ENCODE peak calls at places on chromosomes 3 and 15, in four cellular contexts. One of them, this sample, is unnamed.

GRCh38 chr15:27757050-27757449 is 342.1 kb downstream of the OCA2 start:
- DNase-seq in fibroblast of lung: peak; percentile 18
- DNase-seq in epithelial cell of esophagus: peak; percentile 15
- DNase-seq in thyroid gland: no peak
- DNase-seq in this sample: no peak

GRCh38 chr3:125062904-125063618 is 7.3 kb upstream of the HEG1 start:
- DNase-seq in fibroblast of lung: peak; percentile 99
- DNase-seq in epithelial cell of esophagus: peak; percentile 89
- DNase-seq in thyroid gland: peak; percentile 72
- DNase-seq in this sample: peak; percentile 97

GRCh38 chr3:179606534-179607085 is 2.0 kb downstream of the NDUFB5 start:
- DNase-seq in fibroblast of lung: no peak
- DNase-seq in epithelial cell of esophagus: no peak
- DNase-seq in thyroid gland: no peak
- DNase-seq in this sample: peak; percentile 5

GRCh38 chr15:64209680-64210334 is 47.0 kb upstream of the PPIB start:
- DNase-seq in fibroblast of lung: peak; percentile 42
- DNase-seq in epithelial cell of esophagus: peak; percentile 36
- DNase-seq in thyroid gland: no peak
- DNase-seq in this sample: peak; percentile 66

GRCh38 chr3:120489421-120489820 is 38.6 kb upstream of the FSTL1 start:
- DNase-seq in fibroblast of lung: no peak
- DNase-seq in epithelial cell of esophagus: no peak
- DNase-seq in thyroid gland: no peak
- DNase-seq in this sample: no peak

GRCh38 chr3:127424766-127425504 is 137.1 kb upstream of the PRR20G start:
- DNase-seq in fibroblast of lung: no peak
- DNase-seq in epithelial cell of esophagus: no peak
- DNase-seq in thyroid gland: no peak
- DNase-seq in this sample: no peak

GRCh38 chr3:52245322-52246263 is at the start of gene PPM1M:
- DNase-seq in fibroblast of lung: peak; percentile 48
- DNase-seq in epithelial cell of esophagus: peak; percentile 55
- DNase-seq in thyroid gland: peak; percentile 54
- DNase-seq in this sample: peak; percentile 48

GRCh38 chr15:67708500-67708899 is 116.8 kb upstream of the SKOR1 start:
- DNase-seq in fibroblast of lung: no peak
- DNase-seq in epithelial cell of esophagus: no peak
- DNase-seq in thyroid gland: no peak
- DNase-seq in this sample: no peak

GRCh38 chr3:150762662-150763121 is 277 bp downstream of the SIAH2 start:
- DNase-seq in fibroblast of lung: no peak
- DNase-seq in epithelial cell of esophagus: no peak
- DNase-seq in thyroid gland: no peak
- DNase-seq in this sample: no peak

GRCh38 chr3:133476971-133477375 is 77.1 kb downstream of the BFSP2 start:
- DNase-seq in fibroblast of lung: no peak
- DNase-seq in epithelial cell of esophagus: no peak
- DNase-seq in thyroid gland: no peak
- DNase-seq in this sample: no peak

GRCh38 chr3:193737191-193737751 is 144.3 kb downstream of the OPA1 start:
- DNase-seq in fibroblast of lung: no peak
- DNase-seq in epithelial cell of esophagus: no peak
- DNase-seq in thyroid gland: no peak
- DNase-seq in this sample: no peak

GRCh38 chr3:154559623-154560022 is 129.6 kb upstream of the GPR149 start:
- DNase-seq in fibroblast of lung: no peak
- DNase-seq in epithelial cell of esophagus: no peak
- DNase-seq in thyroid gland: no peak
- DNase-seq in this sample: no peak

GRCh38 chr3:55089211-55089610 is 161.4 kb upstream of the LRTM1 start:
- DNase-seq in fibroblast of lung: peak; percentile 71
- DNase-seq in epithelial cell of esophagus: no peak
- DNase-seq in thyroid gland: no peak
- DNase-seq in this sample: peak; percentile 26

GRCh38 chr15:74821091-74821789 is 5.2 kb upstream of the CPLX3 start:
- DNase-seq in fibroblast of lung: no peak
- DNase-seq in epithelial cell of esophagus: peak; percentile 70
- DNase-seq in thyroid gland: no peak
- DNase-seq in this sample: no peak

GRCh38 chr3:147297756-147298155 is 108.6 kb downstream of the ZIC4 start:
- DNase-seq in fibroblast of lung: peak; percentile 5
- DNase-seq in epithelial cell of esophagus: no peak
- DNase-seq in thyroid gland: no peak
- DNase-seq in this sample: no peak

GRCh38 chr15:58247803-58248503 is 109.8 kb downstream of the AQP9 start:
- DNase-seq in fibroblast of lung: no peak
- DNase-seq in epithelial cell of esophagus: no peak
- DNase-seq in thyroid gland: no peak
- DNase-seq in this sample: no peak

GRCh38 chr3:38655708-38656300 is 6.3 kb upstream of the SCN5A start:
- DNase-seq in fibroblast of lung: peak; percentile 34
- DNase-seq in epithelial cell of esophagus: peak; percentile 62
- DNase-seq in thyroid gland: peak; percentile 11
- DNase-seq in this sample: peak; percentile 48

GRCh38 chr3:196611761-196612483 is 27.6 kb upstream of the NRROS start:
- DNase-seq in fibroblast of lung: no peak
- DNase-seq in epithelial cell of esophagus: no peak
- DNase-seq in thyroid gland: no peak
- DNase-seq in this sample: no peak

GRCh38 chr15:95850837-95851236 is 479.7 kb upstream of the NR2F2 start:
- DNase-seq in fibroblast of lung: no peak
- DNase-seq in epithelial cell of esophagus: no peak
- DNase-seq in thyroid gland: no peak
- DNase-seq in this sample: no peak

GRCh38 chr15:77012868-77013267 is 17.9 kb downstream of the PSTPIP1 start:
- DNase-seq in fibroblast of lung: no peak
- DNase-seq in epithelial cell of esophagus: no peak
- DNase-seq in thyroid gland: no peak
- DNase-seq in this sample: no peak

GRCh38 chr15:63198315-63198714 is 8.9 kb downstream of the RAB8B start:
- DNase-seq in fibroblast of lung: no peak
- DNase-seq in epithelial cell of esophagus: no peak
- DNase-seq in thyroid gland: no peak
- DNase-seq in this sample: peak; percentile 97

GRCh38 chr15:31434418-31435255 is 108.0 kb downstream of the KLF13 start:
- DNase-seq in fibroblast of lung: peak; percentile 90
- DNase-seq in epithelial cell of esophagus: peak; percentile 89
- DNase-seq in thyroid gland: peak; percentile 42
- DNase-seq in this sample: peak; percentile 88
- H3K4me3 ChIP-seq in fibroblast of lung: peak overlapping the region; percentile 35
- H3K4me3 ChIP-seq in epithelial cell of esophagus: no peak overlapping the region
- H3K4me3 ChIP-seq in thyroid gland: no peak overlapping the region
- H3K4me3 ChIP-seq in this sample: no peak overlapping the region

DNA sequence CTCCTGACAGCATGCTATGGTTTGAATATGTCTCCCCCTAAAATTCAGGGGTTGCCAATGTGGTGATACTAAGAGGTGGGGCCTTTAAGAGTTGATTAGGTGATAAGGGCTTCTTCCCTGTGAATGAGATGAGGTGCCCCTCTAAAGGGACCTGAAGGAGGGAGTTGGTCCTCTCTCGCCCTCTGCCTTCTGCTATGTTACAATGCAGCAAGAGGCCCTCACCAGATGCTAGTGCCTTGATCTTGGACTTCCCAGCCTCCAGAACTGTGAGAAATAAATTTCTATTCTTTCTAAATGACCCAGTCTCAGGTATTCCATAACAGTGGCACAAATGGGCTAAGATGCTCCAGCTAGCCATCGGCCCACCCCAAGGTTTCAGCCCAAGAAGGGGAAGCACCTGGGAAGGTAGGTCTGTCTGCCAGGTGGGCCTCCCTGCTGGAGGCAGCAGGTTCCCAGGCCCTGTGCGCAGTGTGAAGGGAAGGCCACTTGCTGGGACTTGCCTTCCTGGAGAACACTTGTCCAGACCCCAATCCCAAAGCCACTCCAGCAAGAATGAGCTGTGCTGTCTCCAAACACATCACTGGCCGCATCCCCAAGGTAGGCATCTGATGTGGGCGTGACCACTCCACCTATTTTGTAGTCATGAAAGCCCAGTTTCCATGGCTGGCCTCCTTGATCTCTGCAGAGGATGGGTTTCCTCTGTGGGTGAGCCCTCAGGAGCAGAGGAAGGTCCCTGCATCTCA is 9.0 kb downstream of the TGM4 start:
- DNase-seq in fibroblast of lung: no peak
- DNase-seq in epithelial cell of esophagus: peak; percentile 80
- DNase-seq in thyroid gland: no peak
- DNase-seq in this sample: no peak
- TF ChIP-seq CTCF in fibroblast of lung: no peak
- TF ChIP-seq CTCF in epithelial cell of esophagus: no peak
- TF ChIP-seq CTCF in thyroid gland: no peak
- TF ChIP-seq CTCF in this sample: no peak

DNA sequence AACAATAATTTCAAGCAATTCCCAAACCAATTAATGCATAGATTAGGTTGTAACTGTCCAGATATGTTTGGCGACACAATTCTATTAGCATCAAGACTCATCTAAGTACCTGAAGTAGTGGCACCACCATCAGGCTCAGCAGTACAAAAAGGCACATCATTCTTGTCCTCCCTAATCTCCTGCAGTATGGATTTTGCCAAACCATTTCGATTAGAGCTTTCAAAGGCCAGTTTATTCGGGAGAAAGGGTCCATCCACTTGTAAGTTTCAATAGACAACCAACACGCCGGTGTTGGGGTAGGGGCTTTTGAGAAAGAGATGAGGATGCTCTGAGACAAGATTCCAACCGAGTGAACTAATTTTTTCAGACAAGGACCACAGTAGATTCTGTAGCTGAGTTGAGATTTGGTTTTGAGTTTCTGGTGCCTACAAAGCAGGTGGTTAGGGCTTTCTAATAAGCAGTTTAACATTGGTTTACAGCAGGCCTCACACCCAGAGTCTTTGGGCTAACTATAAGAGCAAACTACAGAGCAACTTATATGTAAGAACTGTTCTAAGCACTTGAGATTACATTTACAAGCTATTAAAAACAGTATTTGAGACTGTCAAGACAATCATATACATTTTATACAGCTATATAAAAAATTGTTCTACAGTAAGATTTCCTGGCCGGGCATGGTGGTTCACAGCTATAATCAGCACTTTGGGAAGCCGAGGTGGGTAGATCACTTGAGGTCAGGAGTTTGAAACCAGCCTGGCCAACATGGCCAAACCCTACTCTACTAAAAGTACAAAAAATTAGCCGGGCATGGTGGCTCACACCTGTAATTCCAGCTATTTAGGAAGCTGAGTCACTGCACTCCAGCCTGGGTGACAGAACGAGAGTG is 4.5 kb downstream of the RPL22L1 start:
- DNase-seq in fibroblast of lung: no peak
- DNase-seq in epithelial cell of esophagus: no peak
- DNase-seq in thyroid gland: no peak
- DNase-seq in this sample: no peak
- H3K4me3 ChIP-seq in fibroblast of lung: no peak overlapping the region
- H3K4me3 ChIP-seq in epithelial cell of esophagus: no peak overlapping the region
- H3K4me3 ChIP-seq in thyroid gland: no peak overlapping the region
- H3K4me3 ChIP-seq in this sample: no peak overlapping the region

GRCh38 chr3:178084938-178085816 is 451.1 kb upstream of the KCNMB2 start:
- DNase-seq in fibroblast of lung: peak; percentile 86
- DNase-seq in epithelial cell of esophagus: no peak
- DNase-seq in thyroid gland: peak; percentile 83
- DNase-seq in this sample: peak; percentile 88

GRCh38 chr3:178086419-178086818 is 449.8 kb upstream of the KCNMB2 start:
- DNase-seq in fibroblast of lung: no peak
- DNase-seq in epithelial cell of esophagus: no peak
- DNase-seq in thyroid gland: no peak
- DNase-seq in this sample: no peak

GRCh38 chr3:178085817-178086123 is 450.5 kb upstream of the KCNMB2 start:
- DNase-seq in fibroblast of lung: no peak
- DNase-seq in epithelial cell of esophagus: no peak
- DNase-seq in thyroid gland: no peak
- DNase-seq in this sample: no peak

GRCh38 chr3:178082508-178082907 is 453.7 kb upstream of the KCNMB2 start:
- DNase-seq in fibroblast of lung: no peak
- DNase-seq in epithelial cell of esophagus: peak; percentile 32
- DNase-seq in thyroid gland: no peak
- DNase-seq in this sample: no peak

DNA sequence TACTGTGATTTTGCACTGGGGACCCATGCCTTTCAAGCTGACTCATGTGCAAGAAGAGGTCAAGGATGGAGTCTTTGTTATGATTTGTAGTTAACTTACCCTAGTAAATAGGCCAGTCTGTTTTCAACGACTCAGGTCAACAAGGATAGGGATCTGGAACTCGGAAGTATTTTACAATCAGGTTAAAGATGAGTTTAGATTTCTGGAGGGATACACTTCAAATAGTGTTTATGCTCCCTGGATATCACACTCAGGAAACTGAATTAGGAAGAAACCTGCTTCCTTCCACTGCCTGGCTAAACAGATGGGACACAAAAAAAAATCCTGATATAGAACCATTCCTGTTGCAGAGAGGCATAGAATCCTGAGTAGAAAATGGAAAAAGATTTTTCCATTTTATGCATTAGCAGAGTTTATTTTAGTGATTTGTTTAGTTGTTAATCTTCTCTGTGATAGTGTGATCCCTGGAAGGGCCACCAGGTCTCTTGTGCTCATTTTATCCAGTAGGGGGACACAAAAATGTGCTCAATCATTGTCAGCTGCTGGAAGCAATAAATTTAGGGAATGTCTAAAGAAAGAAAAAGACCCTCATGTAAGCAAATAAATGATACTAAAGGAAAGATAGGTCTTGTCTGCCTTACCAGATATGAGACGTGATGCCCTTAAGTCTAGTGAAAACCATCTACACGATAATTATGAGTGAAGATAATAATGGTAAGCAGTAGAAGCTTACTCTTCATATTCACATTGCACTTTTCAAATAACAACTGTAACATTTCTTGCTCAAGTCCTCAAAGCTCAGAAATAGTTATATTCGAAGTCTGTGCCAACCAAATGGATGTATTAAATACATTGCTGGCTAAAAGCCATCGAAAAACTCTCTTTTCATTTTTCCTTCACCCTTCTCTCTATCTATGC is 452.1 kb upstream of the KCNMB2 start:
- DNase-seq in fibroblast of lung: no peak
- DNase-seq in epithelial cell of esophagus: peak; percentile 19
- DNase-seq in thyroid gland: no peak
- DNase-seq in this sample: peak; percentile 48
- TF ChIP-seq CTCF in fibroblast of lung: peak; percentile 20
- TF ChIP-seq CTCF in epithelial cell of esophagus: peak; percentile 56
- TF ChIP-seq CTCF in thyroid gland: peak; percentile 55
- TF ChIP-seq CTCF in this sample: peak; percentile 54

DNA sequence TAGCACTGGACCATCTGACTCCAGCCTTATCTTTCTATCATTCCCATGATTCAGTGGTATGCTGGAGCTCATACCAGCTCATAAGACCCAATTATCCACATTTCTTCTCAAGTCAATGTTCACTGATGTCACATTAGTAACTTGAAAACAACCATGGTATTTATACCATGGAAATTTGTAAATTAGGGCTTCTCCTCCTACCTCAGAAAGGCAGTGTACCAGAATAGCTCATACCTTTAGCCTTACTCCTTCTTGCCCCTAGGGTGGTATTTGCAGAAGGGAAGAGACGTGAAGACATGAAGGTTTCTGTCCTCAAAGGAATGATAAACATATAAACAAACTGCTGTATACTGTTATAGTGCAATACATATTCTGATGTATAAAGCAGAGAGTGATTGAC is 114.2 kb downstream of the NEK11 start:
- DNase-seq in fibroblast of lung: no peak
- DNase-seq in epithelial cell of esophagus: no peak
- DNase-seq in thyroid gland: no peak
- DNase-seq in this sample: peak; percentile 10
- H3K4me3 ChIP-seq in fibroblast of lung: no peak overlapping the region
- H3K4me3 ChIP-seq in epithelial cell of esophagus: no peak overlapping the region
- H3K4me3 ChIP-seq in thyroid gland: no peak overlapping the region
- H3K4me3 ChIP-seq in this sample: no peak overlapping the region

This sample was measured in fibroblast of villous mesenchyme.